ENCODE peak calls at places on chromosome 19, in eight cellular contexts. X, L, U, E, O, T, A and I are unnamed samples.

GRCh38 chr19:41261474-41262190 is 2.5 kb upstream of the HNRNPUL1 start:
- DNase-seq in X (no peak), L (no peak), U (no peak), E (no peak), O (no peak), T (no peak), A (no peak), I (no peak)

GRCh38 chr19:40510526-40511115 is 43.8 kb downstream of the SPTBN4 start:
- DNase-seq in X (no peak), L (no peak), U (no peak), E (no peak), O (peak), T (no peak), A (no peak), I (no peak)

GRCh38 chr19:18007605-18007938 is 398 bp upstream of the ARRDC2 start:
- DNase-seq in X (no peak), L (no peak), U (no peak), E (no peak), O (no peak), T (no peak), A (no peak), I (no peak)

GRCh38 chr19:18385675-18386542 is at the start of gene GDF15:
- DNase-seq in X (no peak), L (peak), U (no peak), E (peak), O (peak), T (peak), A (peak), I (peak)

GRCh38 chr19:42352893-42353259 is 27.4 kb downstream of the MEGF8 start:
- DNase-seq in X (no peak), L (no peak), U (no peak), E (no peak), O (no peak), T (no peak), A (no peak), I (no peak)

GRCh38 chr19:11420894-11421606 is 1.9 kb upstream of the RGL3 start:
- DNase-seq in X (no peak), L (no peak), U (no peak), E (no peak), O (no peak), T (peak), A (peak), I (no peak)

GRCh38 chr19:33350538-33351309 is 22.8 kb upstream of the CEBPG start:
- DNase-seq in X (peak), L (no peak), U (no peak), E (no peak), O (no peak), T (no peak), A (no peak), I (no peak)

GRCh38 chr19:33039815-33040214 is 24.9 kb downstream of the RHPN2 start:
- DNase-seq in X (no peak), L (no peak), U (no peak), E (no peak), O (no peak), T (no peak), A (no peak), I (no peak)

GRCh38 chr19:49677901-49678674 is 1.0 kb downstream of the PRMT1 start:
- DNase-seq in X (peak), L (peak), U (peak), E (peak), O (no peak), T (peak), A (peak), I (peak)

GRCh38 chr19:54266133-54266532 is 9.1 kb upstream of the LILRB5 start:
- DNase-seq in X (peak), L (peak), U (peak), E (peak), O (no peak), T (peak), A (peak), I (peak)

GRCh38 chr19:55258476-55258827 is 365 bp downstream of the PPP6R1 start:
- DNase-seq in X (peak), L (peak), U (no peak), E (no peak), O (no peak), T (no peak), A (peak), I (no peak)

GRCh38 chr19:29690842-29691241 is 24.2 kb downstream of the C19orf12 start:
- DNase-seq in X (no peak), L (peak), U (no peak), E (peak), O (no peak), T (no peak), A (no peak), I (no peak)

GRCh38 chr19:3665681-3666544 is 34.4 kb downstream of the PIP5K1C start:
- DNase-seq in X (no peak), L (peak), U (peak), E (peak), O (no peak), T (peak), A (peak), I (no peak)

DNA sequence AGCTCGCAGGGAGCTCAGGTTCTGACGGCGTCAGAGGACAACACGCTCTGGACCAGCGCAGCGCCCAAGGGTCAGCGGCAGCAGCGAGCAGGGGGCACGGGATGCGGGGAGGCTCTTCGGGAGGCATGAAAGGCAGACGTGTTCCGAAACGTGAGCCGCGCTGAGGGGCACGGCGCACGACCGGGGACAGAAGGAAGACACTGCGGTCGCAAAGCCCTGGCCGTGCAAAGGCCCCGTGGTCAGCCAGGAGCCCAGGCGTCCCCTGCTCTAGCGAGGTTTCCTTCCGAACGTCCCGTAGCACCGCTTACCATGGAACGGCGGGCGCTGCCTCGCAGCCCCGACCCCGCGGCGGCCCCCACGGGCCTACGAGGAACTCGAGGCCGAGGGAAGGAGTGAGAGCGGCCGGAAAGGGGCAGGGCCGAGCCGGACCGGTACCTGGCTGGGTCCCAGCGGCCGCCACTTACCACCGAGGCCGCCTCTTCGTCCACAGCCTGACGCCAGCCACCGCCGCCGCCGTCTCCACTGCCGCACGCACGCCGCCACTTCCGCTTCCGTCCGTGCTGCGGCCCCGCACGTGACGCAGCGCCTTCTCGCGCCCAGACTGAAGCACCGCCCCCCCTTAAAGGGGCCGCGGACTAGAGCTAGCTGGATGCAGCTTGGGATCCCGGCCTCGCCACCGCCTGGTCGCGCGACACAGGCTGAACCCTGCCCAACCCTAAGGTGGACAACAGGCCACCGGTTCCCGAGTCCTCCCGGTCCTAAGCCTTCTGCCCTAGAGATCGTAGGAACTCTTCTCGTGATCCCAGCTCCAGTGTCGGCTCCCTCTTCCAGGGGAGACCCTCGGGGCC is 9.4 kb downstream of the ABHD17A start:
- DNase-seq in X (peak), L (peak), U (peak), E (peak), O (no peak), T (peak), A (peak), I (peak)
- TF ChIP-seq CTCF in X (no peak), L (no peak), U (no peak), E (no peak), O (no peak), T (no peak), A (no peak), I (no peak)

GRCh38 chr19:13087295-13087694 is 15.4 kb downstream of the LYL1 start:
- DNase-seq in X (no peak), L (no peak), U (no peak), E (no peak), O (no peak), T (no peak), A (no peak), I (no peak)

GRCh38 chr19:13090511-13091231 is 12.0 kb downstream of the LYL1 start:
- DNase-seq in X (no peak), L (no peak), U (no peak), E (no peak), O (no peak), T (no peak), A (no peak), I (no peak)

GRCh38 chr19:13087795-13088537 is 14.7 kb downstream of the LYL1 start:
- DNase-seq in X (no peak), L (no peak), U (no peak), E (no peak), O (no peak), T (no peak), A (no peak), I (no peak)

GRCh38 chr19:13089857-13090507 is 12.7 kb downstream of the LYL1 start:
- DNase-seq in X (no peak), L (no peak), U (no peak), E (no peak), O (no peak), T (no peak), A (no peak), I (no peak)

GRCh38 chr19:13089139-13089856 is 13.4 kb downstream of the LYL1 start:
- DNase-seq in X (no peak), L (peak), U (no peak), E (no peak), O (no peak), T (no peak), A (no peak), I (no peak)
- TF ChIP-seq CTCF in X (no peak), L (peak), U (no peak), E (peak), O (peak), T (no peak), A (peak), I (peak)

GRCh38 chr19:53190253-53190652 is 2.9 kb downstream of the ZNF665 start:
- DNase-seq in X (no peak), L (no peak), U (no peak), E (no peak), O (no peak), T (no peak), A (no peak), I (no peak)
- TF ChIP-seq CTCF in X (no peak), L (no peak), U (no peak), E (no peak), O (no peak), T (no peak), A (no peak), I (no peak)

GRCh38 chr19:7933411-7933810 is 7.5 kb upstream of the CTXN1 start:
- DNase-seq in X (no peak), L (no peak), U (no peak), E (no peak), O (no peak), T (no peak), A (no peak), I (no peak)
- TF ChIP-seq CTCF in X (no peak), L (peak), U (no peak), E (no peak), O (peak), T (peak), A (peak), I (peak)

DNA sequence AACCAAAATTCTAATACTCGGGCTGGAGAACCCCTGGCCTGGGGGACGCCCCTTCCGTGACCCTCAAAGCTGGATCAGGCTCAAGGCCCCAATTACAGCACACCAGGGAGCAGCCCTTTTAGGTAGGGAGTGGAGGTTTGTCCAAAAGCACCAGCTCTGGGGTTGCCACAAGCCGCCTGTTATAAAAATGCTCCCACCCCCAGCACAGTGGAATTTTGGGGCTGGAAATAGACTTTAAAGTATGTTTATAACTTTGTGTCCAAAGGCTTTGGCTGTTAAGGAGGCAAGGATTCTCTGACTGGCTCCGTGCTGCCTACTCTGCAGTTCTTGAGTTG is 564 bp upstream of the GMIP start:
- DNase-seq in X (no peak), L (no peak), U (no peak), E (no peak), O (no peak), T (no peak), A (no peak), I (no peak)
- TF ChIP-seq CTCF in X (no peak), L (no peak), U (no peak), E (no peak), O (no peak), T (no peak), A (no peak), I (peak)